ENCODE peak calls at places on chromosomes 13 and 19, in ten cellular contexts. G, B, Q, N, A, M, F, H, R and K are unnamed samples.

GRCh38 chr19:12969292-12969988 is at the start of gene DAND5:
- DNase-seq in F (no peak), Q (peak), B (no peak), A (no peak), N (no peak), M (no peak), R (no peak), G (no peak), H (no peak), K (no peak)

GRCh38 chr19:33904681-33905080 is 108.0 kb downstream of the KCTD15 start:
- DNase-seq in B (no peak), Q (no peak), F (no peak), G (peak), M (peak), N (peak), R (no peak), A (no peak), H (no peak), K (peak)

GRCh38 chr13:108154421-108154858 is 60.9 kb downstream of the LIG4 start:
- DNase-seq in N (no peak), H (no peak), A (no peak), Q (no peak), R (no peak), G (peak), B (no peak), M (peak), F (no peak), K (no peak)

GRCh38 chr13:44622259-44622658 is 46.1 kb upstream of the TSC22D1 start:
- DNase-seq in H (no peak), Q (no peak), F (no peak), B (no peak), G (no peak), R (no peak), A (no peak), M (no peak), N (no peak), K (no peak)

GRCh38 chr13:98571955-98572662 is 4.8 kb downstream of the STK24 start:
- DNase-seq in Q (no peak), N (no peak), B (peak), M (no peak), H (peak), A (peak), F (peak), G (no peak), R (no peak), K (peak)

GRCh38 chr19:8610041-8610927 is at the start of gene ADAMTS10:
- DNase-seq in Q (no peak), B (no peak), M (peak), G (peak), N (peak), R (peak), F (peak), A (peak), H (peak), K (no peak)

GRCh38 chr19:45253396-45254027 is 2.4 kb downstream of the MARK4 start:
- DNase-seq in N (no peak), H (no peak), M (no peak), Q (peak), G (no peak), A (peak), F (no peak), R (no peak), B (no peak), K (no peak)

GRCh38 chr13:98333481-98333880 is 156.4 kb upstream of the RNF113B start:
- DNase-seq in N (no peak), G (no peak), H (no peak), B (no peak), M (peak), A (no peak), Q (no peak), F (no peak), R (no peak), K (no peak)

GRCh38 chr19:51691122-51692064 is 1.7 kb upstream of the SPACA6 start:
- DNase-seq in Q (no peak), A (no peak), G (no peak), B (no peak), F (no peak), H (peak), M (peak), R (no peak), N (peak), K (no peak)

GRCh38 chr19:2574478-2574931 is 98.6 kb downstream of the GADD45B start:
- DNase-seq in M (no peak), A (no peak), Q (no peak), G (no peak), F (no peak), R (no peak), N (no peak), H (no peak), B (no peak), K (no peak)

GRCh38 chr13:104385409-104385808 is 1319.2 kb upstream of the SLC10A2 start:
- DNase-seq in N (no peak), F (no peak), H (peak), R (no peak), A (no peak), Q (no peak), G (no peak), M (no peak), B (peak), K (no peak)

GRCh38 chr13:95002968-95003813 is 290.8 kb upstream of the SOX21 start:
- DNase-seq in B (no peak), A (no peak), Q (no peak), H (no peak), R (no peak), N (no peak), G (no peak), M (peak), F (no peak), K (no peak)

GRCh38 chr19:17091758-17092333 is 16.3 kb downstream of the MYO9B start:
- DNase-seq in N (no peak), M (no peak), Q (no peak), H (no peak), A (no peak), B (no peak), G (no peak), F (peak), R (no peak), K (peak)

GRCh38 chr19:11881151-11881800 is 6.3 kb upstream of the ZNF69 start:
- DNase-seq in F (peak), H (peak), M (peak), G (peak), B (peak), A (peak), Q (peak), R (peak), N (no peak), K (no peak)

GRCh38 chr13:109792416-109793090 is 6.2 kb upstream of the IRS2 start:
- DNase-seq in A (no peak), Q (no peak), R (no peak), B (no peak), G (no peak), H (no peak), F (no peak), N (no peak), M (no peak), K (no peak)

GRCh38 chr13:109788372-109789195 is 2.2 kb upstream of the IRS2 start:
- DNase-seq in Q (no peak), N (no peak), H (no peak), F (no peak), G (no peak), R (no peak), A (no peak), B (no peak), M (no peak), K (no peak)

GRCh38 chr13:109789262-109789661 is 2.9 kb upstream of the IRS2 start:
- DNase-seq in B (no peak), Q (no peak), G (no peak), A (no peak), M (no peak), H (no peak), N (no peak), R (no peak), F (no peak), K (no peak)

GRCh38 chr13:109790071-109790470 is 3.7 kb upstream of the IRS2 start:
- DNase-seq in F (no peak), G (no peak), B (no peak), Q (no peak), H (peak), M (no peak), N (no peak), R (no peak), A (no peak), K (no peak)

DNA sequence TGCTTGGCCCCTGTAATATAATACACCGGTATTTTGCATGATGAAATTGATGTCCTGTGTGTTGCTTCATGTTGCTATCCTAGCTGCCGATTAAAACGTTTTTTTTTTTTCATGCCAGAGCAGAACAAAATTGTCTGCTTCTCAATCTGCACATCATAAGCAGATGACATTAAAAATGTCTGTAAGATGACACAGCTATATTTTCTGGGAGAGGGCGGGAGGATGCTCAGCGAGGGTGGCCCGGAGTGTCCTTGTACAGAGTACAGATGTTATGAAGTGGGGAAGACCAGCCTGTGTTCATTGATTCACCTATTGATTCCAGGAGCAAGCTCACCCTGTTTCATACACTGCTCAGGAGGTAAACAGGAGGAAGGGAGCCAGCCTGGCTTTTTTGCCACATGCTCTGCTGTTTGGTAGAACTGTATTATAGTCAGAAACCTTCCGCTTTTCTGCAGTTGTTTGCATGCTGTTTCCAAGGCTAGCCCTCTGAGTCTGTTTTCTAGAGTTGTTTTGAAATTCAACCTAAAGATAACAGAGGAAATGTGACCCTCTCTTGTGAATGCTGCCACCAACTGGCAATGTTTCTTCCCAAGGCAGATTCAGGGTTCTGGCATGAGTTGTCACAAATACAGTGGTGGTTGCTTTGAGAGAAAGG is 4.7 kb upstream of the IRS2 start:
- DNase-seq in A (peak), B (peak), N (no peak), G (no peak), H (peak), Q (no peak), R (peak), F (no peak), M (peak), K (no peak)
- H3K27ac ChIP-seq in A (peak), B (peak), N (no peak), G (peak), H (no peak), Q (peak), R (no peak), F (peak), M (no peak), K (no peak)

DNA sequence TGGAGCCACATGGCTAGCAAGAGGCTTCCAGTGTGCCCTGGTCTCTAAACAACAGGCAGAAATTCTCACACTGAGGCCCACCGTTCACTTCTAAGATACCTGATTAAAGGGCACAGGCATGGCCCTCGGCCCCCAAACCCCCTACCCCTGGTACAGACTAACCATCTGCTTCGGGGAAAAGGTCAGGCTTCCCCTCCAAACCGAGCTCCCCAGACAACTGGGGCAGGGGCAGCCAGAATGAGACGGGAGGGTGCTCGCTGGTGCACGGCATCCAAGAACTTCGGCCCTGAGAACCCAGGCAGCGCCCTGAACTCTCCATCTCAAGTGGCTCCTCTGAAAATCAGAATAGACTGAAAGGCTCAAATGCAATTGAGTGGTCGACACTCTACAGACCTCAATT is 5.6 kb downstream of the PPP6R1 start:
- DNase-seq in Q (no peak), N (no peak), H (no peak), F (peak), A (no peak), R (no peak), G (no peak), B (no peak), M (no peak), K (no peak)
- H3K27ac ChIP-seq in Q (no peak), N (no peak), H (no peak), F (peak), A (peak), R (peak), G (no peak), B (no peak), M (no peak), K (no peak)

DNA sequence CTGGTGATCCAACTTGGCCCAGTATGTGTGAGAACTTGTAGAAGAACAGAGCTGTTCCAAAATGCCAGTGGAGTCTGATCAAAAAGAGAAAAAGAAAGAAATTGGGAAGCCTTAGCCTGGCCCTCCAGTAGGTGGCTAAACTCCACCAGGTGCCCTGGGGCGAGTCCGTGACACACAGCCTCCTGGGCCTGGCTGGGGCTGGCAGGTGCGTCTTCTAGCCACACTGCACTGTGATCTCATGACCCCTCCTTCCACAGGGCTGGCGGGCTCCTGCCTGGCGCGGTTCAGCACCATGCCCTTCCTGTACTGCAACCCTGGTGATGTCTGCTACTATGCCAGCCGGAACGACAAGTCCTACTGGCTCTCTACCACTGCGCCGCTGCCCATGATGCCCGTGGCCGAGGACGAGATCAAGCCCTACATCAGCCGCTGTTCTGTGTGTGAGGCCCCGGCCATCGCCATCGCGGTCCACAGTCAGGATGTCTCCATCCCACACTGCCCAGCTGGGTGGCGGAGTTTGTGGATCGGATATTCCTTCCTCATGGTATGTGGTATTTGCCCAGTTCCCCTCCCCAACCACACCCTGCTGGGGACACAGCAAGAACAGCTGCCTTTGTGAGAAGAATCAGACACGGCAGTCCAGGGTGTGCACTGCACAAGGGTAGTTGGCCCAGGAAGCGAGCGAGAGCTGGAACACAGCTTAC is 53.7 kb downstream of the RAB20 start:
- DNase-seq in H (no peak), G (peak), R (no peak), F (no peak), M (no peak), N (peak), B (peak), A (no peak), Q (no peak), K (no peak)
- H3K27ac ChIP-seq in H (no peak), G (peak), R (no peak), F (no peak), M (no peak), N (peak), B (peak), A (no peak), Q (no peak), K (peak)

DNA sequence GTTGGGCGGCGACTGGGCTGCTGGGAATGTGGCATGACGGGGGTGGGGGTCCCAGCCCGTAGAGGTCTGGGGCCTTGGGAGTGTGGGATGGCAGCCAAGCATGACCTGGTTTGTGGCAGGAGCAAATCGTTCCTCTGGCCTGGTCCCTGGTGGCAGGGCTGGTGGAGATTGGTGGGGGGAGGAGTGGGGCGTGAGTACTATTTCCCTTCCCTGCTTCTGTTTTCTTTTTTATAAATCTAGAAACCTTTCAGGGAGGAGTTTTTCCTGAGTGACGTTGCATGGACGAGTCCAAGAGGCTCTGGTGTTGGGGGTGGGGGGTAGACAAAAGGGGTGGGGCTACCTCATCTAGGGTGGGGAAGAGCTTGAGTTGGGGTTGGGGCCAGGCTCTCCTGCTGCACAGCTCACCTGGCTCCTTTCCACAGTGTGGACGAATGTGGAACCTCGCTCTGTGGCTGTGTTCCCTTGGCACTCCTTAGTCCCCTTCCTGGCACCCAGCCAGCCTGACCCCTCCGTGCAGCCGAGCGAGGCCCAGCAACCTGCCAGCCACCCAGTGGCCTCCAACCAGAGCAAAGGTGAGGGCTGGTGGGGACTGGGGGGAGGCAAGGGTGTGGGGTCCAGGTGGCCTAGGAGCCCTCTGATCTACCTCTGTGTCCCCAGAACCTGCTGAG is 15.4 kb upstream of the PRR19 start:
- DNase-seq in Q (no peak), H (peak), B (no peak), N (peak), M (peak), A (no peak), R (no peak), F (peak), G (peak), K (no peak)
- H3K27ac ChIP-seq in Q (peak), H (peak), B (no peak), N (peak), M (no peak), A (peak), R (peak), F (peak), G (peak), K (peak)

GRCh38 chr19:1340681-1341469 is 42.8 kb upstream of the NDUFS7 start:
- DNase-seq in R (no peak), N (no peak), M (no peak), Q (no peak), B (no peak), G (no peak), H (no peak), A (no peak), F (no peak), K (no peak)

DNA sequence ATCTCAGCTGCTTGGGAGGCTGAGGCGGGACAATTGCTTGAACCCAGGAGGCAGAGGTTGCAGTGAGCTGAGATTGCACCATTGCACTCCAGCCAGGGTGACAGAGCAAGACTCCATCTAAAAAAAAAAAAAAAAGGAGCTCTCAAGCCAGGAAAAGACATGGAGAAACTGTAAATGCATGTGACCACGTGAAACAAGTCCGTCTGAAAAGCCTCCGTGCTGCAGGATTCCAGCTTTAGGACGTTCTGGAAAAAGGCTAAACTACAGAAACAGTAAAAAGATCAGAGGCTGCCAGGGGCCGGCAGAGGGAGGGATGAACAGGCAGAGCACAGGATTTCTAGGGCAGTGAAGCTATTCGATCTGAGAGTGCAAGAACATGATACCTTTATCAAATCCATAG is 40.7 kb upstream of the NDUFS7 start:
- DNase-seq in A (no peak), Q (no peak), B (no peak), N (no peak), F (no peak), R (no peak), G (no peak), M (no peak), H (peak), K (no peak)
- H3K27ac ChIP-seq in A (no peak), Q (no peak), B (no peak), N (no peak), F (no peak), R (no peak), G (no peak), M (no peak), H (no peak), K (no peak)

GRCh38 chr13:41488124-41488523 is 30.8 kb downstream of the RGCC start:
- DNase-seq in F (no peak), B (no peak), A (no peak), G (no peak), Q (no peak), H (no peak), R (no peak), M (no peak), N (no peak), K (no peak)
- H3K27ac ChIP-seq in F (no peak), B (no peak), A (no peak), G (no peak), Q (no peak), H (no peak), R (no peak), M (no peak), N (no peak), K (no peak)

GRCh38 chr13:21458816-21459701 is at the start of gene ZDHHC20:
- DNase-seq in B (peak), F (peak), A (peak), Q (peak), G (peak), M (peak), R (peak), N (peak), H (peak), K (peak)
- H3K27ac ChIP-seq in B (peak), F (peak), A (peak), Q (peak), G (peak), M (peak), R (peak), N (peak), H (peak), K (peak)

DNA sequence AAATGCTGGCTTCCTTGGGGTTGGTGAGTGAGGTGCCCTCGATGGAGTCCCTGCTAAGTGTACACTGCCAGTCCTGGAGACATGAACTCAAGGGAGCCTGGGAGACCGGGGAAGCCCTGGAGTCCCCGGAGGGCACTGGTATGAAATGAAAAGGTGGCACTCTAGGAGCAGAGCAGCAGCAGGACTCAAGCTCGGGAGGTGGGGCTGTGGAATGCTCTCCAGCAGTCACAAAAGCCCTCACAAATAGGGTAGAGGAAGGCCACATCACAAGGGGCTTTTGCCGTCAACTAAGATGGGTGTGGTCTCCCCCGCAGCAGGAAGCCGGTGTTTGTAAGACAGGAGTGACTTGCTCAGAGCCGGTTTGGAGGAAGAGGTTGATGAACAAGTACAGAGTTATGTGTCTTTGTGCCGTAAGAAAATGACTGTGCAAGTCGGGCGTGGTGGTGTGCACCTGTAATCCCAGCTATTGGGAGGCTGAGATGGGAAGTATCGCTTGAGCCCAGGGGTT is 19.3 kb downstream of the CCNE1 start:
- DNase-seq in F (no peak), G (no peak), N (no peak), Q (no peak), A (peak), R (peak), M (peak), H (no peak), B (peak), K (peak)
- H3K27ac ChIP-seq in F (no peak), G (no peak), N (no peak), Q (no peak), A (no peak), R (peak), M (no peak), H (no peak), B (peak), K (no peak)

DNA sequence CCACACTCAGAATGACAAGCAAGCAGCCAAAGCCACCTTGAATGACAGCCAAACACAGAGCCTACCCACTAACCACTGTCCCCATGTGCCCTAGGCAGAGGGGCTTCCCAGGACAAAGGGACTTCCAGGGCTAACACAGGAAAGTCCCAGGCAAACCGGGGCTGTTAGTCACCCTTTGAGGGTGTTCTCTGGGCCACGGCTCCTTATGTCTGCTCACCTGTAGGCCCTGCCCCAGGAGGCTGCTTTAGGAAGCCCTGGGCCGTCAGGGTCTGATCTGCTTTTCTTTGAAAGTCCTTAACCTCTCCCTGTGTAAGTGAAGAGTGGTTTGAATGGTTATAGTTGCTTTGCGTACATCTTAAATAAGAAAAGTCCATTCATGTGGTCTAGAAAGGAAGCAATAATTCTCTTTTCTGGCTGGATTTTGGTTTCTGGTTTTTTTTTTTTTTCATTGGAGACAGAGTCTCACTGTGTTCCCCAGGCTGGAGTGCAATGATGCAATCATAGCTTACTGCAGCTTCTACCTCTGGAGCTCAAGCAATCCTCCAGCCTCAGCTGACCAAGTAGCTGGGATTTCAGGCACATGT is 161.4 kb downstream of the EFNB2 start:
- DNase-seq in A (peak), R (no peak), M (peak), N (no peak), Q (no peak), F (no peak), G (no peak), B (no peak), H (peak), K (no peak)
- H3K27ac ChIP-seq in A (no peak), R (no peak), M (no peak), N (no peak), Q (no peak), F (no peak), G (no peak), B (no peak), H (no peak), K (no peak)